ENCODE peak calls at places on chromosomes 4 and X, in seven cellular contexts. R, Z, W, Y, L, E and C are unnamed samples.

GRCh38 chr4:122701061-122701460 is 31.4 kb upstream of the BBS12 start:
- DNase-seq in R (no peak), Z (no peak), W (no peak), Y (no peak), L (no peak), E (no peak), C (no peak)

GRCh38 chrX:14506866-14507265 is 22.5 kb upstream of the GLRA2 start:
- DNase-seq in R (no peak), Z (no peak), W (no peak), Y (no peak), L (no peak), E (no peak), C (no peak)

GRCh38 chr4:155772459-155773195 is 13.8 kb downstream of the GUCY1B1 start:
- DNase-seq in R (no peak), Z (no peak), W (no peak), Y (peak), L (peak), E (peak), C (no peak)

GRCh38 chr4:184267673-184268573 is 50.2 kb upstream of the ENPP6 start:
- DNase-seq in R (peak), Z (peak), W (no peak), Y (peak), L (peak), E (peak), C (no peak)

GRCh38 chrX:65196758-65197371 is 220.6 kb upstream of the ZC4H2 start:
- DNase-seq in R (no peak), Z (no peak), W (peak), Y (peak), L (peak), E (peak), C (peak)

GRCh38 chrX:154714925-154715324 is 36.0 kb downstream of the GAB3 start:
- DNase-seq in R (peak), Z (peak), W (peak), Y (peak), L (peak), E (peak), C (peak)

GRCh38 chr4:114364857-114365256 is 233.8 kb upstream of the UGT8 start:
- DNase-seq in R (peak), Z (peak), W (no peak), Y (no peak), L (peak), E (peak), C (peak)

GRCh38 chrX:9902651-9903050 is 64.5 kb upstream of the CLDN34 start:
- DNase-seq in R (no peak), Z (peak), W (no peak), Y (no peak), L (no peak), E (no peak), C (no peak)

GRCh38 chrX:15881498-15881897 is 26.9 kb upstream of the AP1S2 start:
- DNase-seq in R (no peak), Z (no peak), W (no peak), Y (no peak), L (no peak), E (no peak), C (no peak)
- H2BK5ac ChIP-seq in R (no peak), Z (no peak), W (no peak), Y (no peak), L (no peak), E (no peak), C (no peak)

DNA sequence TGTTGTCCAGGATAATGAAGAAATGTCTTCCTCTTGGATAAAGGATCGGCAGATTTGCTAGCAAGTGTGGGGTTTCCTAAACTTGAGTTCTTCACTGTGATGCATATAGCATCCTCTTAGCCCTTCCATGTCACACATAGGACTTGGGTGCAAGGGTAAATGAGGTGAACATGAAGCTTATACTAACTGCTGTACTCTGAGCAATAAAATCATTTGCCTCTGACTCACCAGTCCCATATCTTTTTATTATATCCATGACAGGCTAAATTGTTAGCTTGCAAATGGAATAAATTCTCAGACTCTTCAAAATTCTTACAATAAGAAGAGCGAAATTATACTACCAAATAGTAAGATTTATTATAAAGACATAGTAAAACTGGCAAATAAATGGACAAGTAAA is 14.7 kb upstream of the TBC1D1 start:
- DNase-seq in R (no peak), Z (peak), W (no peak), Y (no peak), L (no peak), E (no peak), C (no peak)
- H2BK5ac ChIP-seq in R (no peak), Z (no peak), W (no peak), Y (no peak), L (no peak), E (no peak), C (no peak)

GRCh38 chr4:139902328-139903217 is 237.0 kb downstream of the MGST2 start:
- DNase-seq in R (no peak), Z (peak), W (no peak), Y (no peak), L (no peak), E (no peak), C (no peak)
- H2BK5ac ChIP-seq in R (no peak), Z (no peak), W (no peak), Y (no peak), L (peak), E (no peak), C (no peak)

DNA sequence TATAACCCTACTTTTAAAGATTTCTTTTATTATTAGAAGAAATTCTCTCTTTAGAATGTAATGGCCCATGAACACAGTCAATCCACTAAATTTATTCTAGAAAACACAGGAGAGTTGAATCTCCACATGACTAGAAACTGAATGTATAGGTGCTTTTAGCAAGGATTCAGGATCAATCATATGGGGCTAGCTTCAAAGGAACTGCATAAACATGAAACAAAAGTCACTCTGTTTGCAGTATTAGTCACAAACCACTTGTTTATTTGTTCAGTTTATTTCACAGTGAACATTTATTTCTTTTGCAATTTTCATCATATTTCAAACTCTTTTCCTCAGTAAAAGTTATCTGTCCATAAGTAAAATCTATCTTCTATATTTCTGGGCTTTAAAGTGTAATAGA is 1604.6 kb downstream of the PCDH18 start:
- DNase-seq in R (no peak), Z (no peak), W (no peak), Y (no peak), L (no peak), E (no peak), C (no peak)
- H2BK5ac ChIP-seq in R (no peak), Z (no peak), W (no peak), Y (no peak), L (no peak), E (no peak), C (no peak)

GRCh38 chr4:77903186-77903585 is 40.6 kb downstream of the MRPL1 start:
- DNase-seq in R (no peak), Z (peak), W (no peak), Y (no peak), L (no peak), E (peak), C (no peak)
- H2BK5ac ChIP-seq in R (no peak), Z (no peak), W (no peak), Y (no peak), L (no peak), E (no peak), C (no peak)